ENCODE peak calls at places on chromosome 5, in seven cellular contexts. Y is esophagus squamous epithelium, I is endothelial cell of umbilical vein, E is transverse colon, B is lower leg skin, G is uterus, W is esophagus muscularis mucosa. X is an unnamed sample.

GRCh38 chr5:175709276-175709781 is 51.5 kb downstream of the HRH2 start:
- DNase-seq in G (no peak), E (no peak), W (no peak), I (no peak), Y (no peak), B (no peak), X (no peak)

GRCh38 chr5:36153299-36153677 is 1.4 kb downstream of the SKP2 start:
- DNase-seq in Y (no peak), B (no peak), E (no peak), I (no peak), G (no peak), W (no peak), X (peak; percentile 23)

GRCh38 chr5:69048233-69048632 is 45.6 kb upstream of the SLC30A5 start:
- DNase-seq in I (peak; percentile 10), Y (no peak), G (no peak), B (no peak), W (no peak), E (no peak), X (peak; percentile 25)

GRCh38 chr5:74199436-74200210 is 440.9 kb downstream of the ENC1 start:
- DNase-seq in Y (no peak), G (no peak), I (no peak), W (no peak), B (no peak), E (no peak), X (no peak)

GRCh38 chr5:7017004-7017770 is 304.0 kb downstream of the TENT4A start:
- DNase-seq in B (no peak), I (no peak), W (no peak), E (no peak), G (no peak), Y (no peak), X (no peak)

GRCh38 chr5:39148983-39149534 is 70.3 kb downstream of the FYB1 start:
- DNase-seq in G (no peak), E (no peak), B (no peak), I (peak; percentile 77), Y (no peak), W (no peak), X (peak; percentile 16)

GRCh38 chr5:171681667-171682066 is 104.0 kb upstream of the SMIM23 start:
- DNase-seq in W (no peak), Y (no peak), B (no peak), G (no peak), I (peak; percentile 62), E (no peak), X (no peak)

GRCh38 chr5:93018461-93018860 is 562.6 kb downstream of the NR2F1-AS1 start:
- DNase-seq in B (no peak), G (no peak), Y (no peak), W (no peak), E (no peak), I (no peak), X (no peak)

GRCh38 chr5:91401175-91401574 is 18.1 kb upstream of the ARRDC3 start:
- DNase-seq in I (no peak), E (no peak), G (no peak), Y (no peak), W (no peak), B (no peak), X (no peak)

DNA sequence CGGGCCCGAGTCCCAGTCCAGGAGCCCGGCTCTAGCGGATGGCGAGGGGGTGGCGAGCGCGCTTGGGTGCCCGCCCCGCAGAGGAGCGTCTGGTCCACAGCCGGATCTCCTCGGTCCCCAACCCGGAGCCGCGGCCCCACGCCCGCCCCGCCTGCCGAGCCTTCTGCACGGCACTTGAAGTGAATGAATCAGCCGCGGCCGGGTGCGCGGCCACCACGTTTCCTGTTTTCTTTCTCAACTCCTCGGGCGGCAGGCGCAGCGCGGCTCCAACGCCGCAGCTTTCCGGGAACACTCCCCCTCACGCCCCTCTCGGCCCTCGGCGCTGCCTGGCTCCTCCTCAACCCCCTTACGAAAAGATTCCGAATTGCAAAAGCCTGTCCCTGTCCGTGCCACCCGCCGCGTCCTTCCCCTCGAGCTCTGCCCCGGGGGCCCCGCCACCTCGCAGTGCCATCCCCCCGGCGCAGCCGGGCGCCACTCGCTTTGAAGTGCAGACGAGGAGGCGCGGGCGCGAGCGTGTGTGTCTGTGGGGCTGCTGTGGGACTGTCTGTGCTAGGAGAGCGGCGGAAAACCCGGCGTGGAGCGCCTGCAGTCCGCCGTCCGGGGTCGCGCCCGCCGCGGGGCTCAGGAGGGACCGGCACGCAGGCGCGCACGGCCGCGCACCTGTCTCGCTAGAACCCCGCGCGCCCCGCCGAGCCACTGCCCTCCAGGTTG is 456.6 kb downstream of the RAB3C start:
- DNase-seq in E (peak; percentile 81), W (peak; percentile 97), I (peak; percentile 77), G (peak; percentile 60), B (peak; percentile 73), Y (peak; percentile 47), X (peak; percentile 33)
- TF ChIP-seq POLR2A in E (peak; percentile 67), W (peak; percentile 31), I (no peak), G (peak; percentile 20), B (no peak), Y (no peak), X (no peak)

GRCh38 chr5:142954455-142954854 is 184.3 kb downstream of the ARHGAP26 start:
- DNase-seq in G (no peak), B (no peak), E (no peak), I (no peak), Y (no peak), W (no peak), X (no peak)
- TF ChIP-seq POLR2A in G (no peak), B (no peak), E (no peak), I (no peak), Y (no peak), W (no peak), X (no peak)

DNA sequence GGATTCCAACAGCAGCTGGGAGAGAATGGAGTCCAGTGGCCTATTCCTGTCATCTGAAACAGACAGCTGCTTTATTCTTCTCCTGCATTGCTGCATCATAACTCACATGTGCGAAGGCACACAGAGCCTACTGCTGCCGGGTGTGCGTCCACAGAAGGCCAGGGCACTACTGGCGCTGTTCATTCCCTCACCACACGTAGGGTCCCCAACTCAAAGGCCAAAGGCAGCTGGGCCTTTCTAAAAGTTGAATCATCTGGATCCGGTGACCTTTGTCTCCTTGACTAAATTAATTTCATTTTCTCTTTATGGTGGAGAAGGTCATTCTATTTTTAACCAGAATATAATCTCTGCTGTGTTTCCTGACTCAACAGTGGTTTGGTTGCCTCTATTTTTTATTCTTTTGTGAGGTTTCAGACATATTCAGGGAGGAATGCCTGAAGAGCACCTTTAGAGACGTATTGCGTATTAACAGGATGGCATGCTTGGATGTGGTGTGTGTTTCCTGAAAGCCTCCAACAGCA is 10.8 kb upstream of the SPATA24 start:
- DNase-seq in G (no peak), Y (no peak), E (no peak), B (no peak), W (no peak), I (no peak), X (no peak)
- TF ChIP-seq POLR2A in G (no peak), Y (no peak), E (no peak), B (no peak), W (no peak), I (no peak), X (no peak)

GRCh38 chr5:150080696-150081435 is 5.5 kb downstream of the CSF1R start:
- DNase-seq in I (no peak), B (no peak), G (no peak), W (peak; percentile 50), E (no peak), Y (no peak), X (no peak)

GRCh38 chr5:150079655-150080461 is 6.5 kb downstream of the CSF1R start:
- DNase-seq in I (no peak), B (no peak), G (no peak), Y (no peak), W (peak; percentile 68), E (no peak), X (no peak)

GRCh38 chr5:150082364-150082763 is 4.0 kb downstream of the CSF1R start:
- DNase-seq in E (no peak), Y (no peak), I (no peak), B (no peak), G (no peak), W (peak; percentile 85), X (no peak)

GRCh38 chr5:150082889-150083288 is 3.5 kb downstream of the CSF1R start:
- DNase-seq in B (no peak), W (no peak), Y (no peak), E (no peak), I (no peak), G (peak; percentile 6), X (no peak)

GRCh38 chr5:150081541-150082283 is 4.6 kb downstream of the CSF1R start:
- DNase-seq in I (peak; percentile 42), E (peak; percentile 53), W (peak; percentile 92), B (peak; percentile 66), G (peak; percentile 11), Y (no peak), X (no peak)
- TF ChIP-seq POLR2A in I (no peak), E (peak; percentile 28), W (no peak), B (no peak), G (no peak), Y (no peak), X (no peak)